ENCODE peak calls at places on chromosomes 5 and 9, in four cellular contexts. One of them, this sample, is unnamed.
A peak's percentile ranks its signal among the peaks of the same experiment; 100 is the strongest.

GRCh38 chr9:755454-756381 is 85.8 kb upstream of the DMRT1 start:
- DNase-seq in putamen: no peak
- DNase-seq in T-helper 2 cell: no peak
- DNase-seq in Caki2: no peak
- DNase-seq in this sample: no peak

GRCh38 chr5:79263-79662 is 12.7 kb upstream of the PLEKHG4B start:
- DNase-seq in T-helper 2 cell: no peak
- DNase-seq in Caki2: no peak
- DNase-seq in putamen: no peak
- DNase-seq in this sample: no peak

GRCh38 chr9:78437721-78438610 is 141.0 kb downstream of the PSAT1 start:
- DNase-seq in T-helper 2 cell: no peak
- DNase-seq in Caki2: no peak
- DNase-seq in putamen: peak; percentile 43
- DNase-seq in this sample: no peak

GRCh38 chr9:136690841-136691261 is 3.6 kb upstream of the AGPAT2 start:
- DNase-seq in T-helper 2 cell: no peak
- DNase-seq in putamen: no peak
- DNase-seq in Caki2: no peak
- DNase-seq in this sample: no peak

GRCh38 chr5:111932628-111933027 is 175.6 kb upstream of the NREP start:
- DNase-seq in T-helper 2 cell: no peak
- DNase-seq in Caki2: no peak
- DNase-seq in putamen: no peak
- DNase-seq in this sample: no peak

GRCh38 chr5:72572236-72572765 is 65.1 kb upstream of the ZNF366 start:
- DNase-seq in Caki2: no peak
- DNase-seq in putamen: no peak
- DNase-seq in T-helper 2 cell: no peak
- DNase-seq in this sample: no peak

GRCh38 chr9:40911647-40912046 is 216.8 kb downstream of the FOXD4L6 start:
- DNase-seq in putamen: no peak
- DNase-seq in Caki2: no peak
- DNase-seq in T-helper 2 cell: no peak
- DNase-seq in this sample: no peak

GRCh38 chr9:121839726-121840500 is 188.5 kb downstream of the DAB2IP start:
- DNase-seq in Caki2: no peak
- DNase-seq in putamen: peak; percentile 69
- DNase-seq in T-helper 2 cell: no peak
- DNase-seq in this sample: no peak

GRCh38 chr9:114552716-114553115 is 34.9 kb upstream of the ATP6V1G1 start:
- DNase-seq in Caki2: no peak
- DNase-seq in putamen: no peak
- DNase-seq in T-helper 2 cell: no peak
- DNase-seq in this sample: no peak

GRCh38 chr5:96329886-96330531 is 103.0 kb downstream of the PCSK1 start:
- DNase-seq in T-helper 2 cell: no peak
- DNase-seq in putamen: no peak
- DNase-seq in Caki2: no peak
- DNase-seq in this sample: no peak

GRCh38 chr5:48192-48591 is 43.8 kb upstream of the PLEKHG4B start:
- DNase-seq in T-helper 2 cell: no peak
- DNase-seq in Caki2: no peak
- DNase-seq in putamen: no peak
- DNase-seq in this sample: no peak

GRCh38 chr5:7529880-7530279 is 133.9 kb downstream of the ADCY2 start:
- DNase-seq in Caki2: no peak
- DNase-seq in T-helper 2 cell: no peak
- DNase-seq in putamen: no peak
- DNase-seq in this sample: no peak

GRCh38 chr5:73519531-73520283 is 21.5 kb downstream of the BTF3 start:
- DNase-seq in Caki2: peak; percentile 73
- DNase-seq in T-helper 2 cell: peak; percentile 34
- DNase-seq in putamen: peak; percentile 74
- DNase-seq in this sample: peak; percentile 59